ENCODE peak calls at places on chromosomes 3 and 15, in six cellular contexts. One of them, this sample, is unnamed.

GRCh38 chr3:25897019-25897418 is 107.1 kb downstream of the OXSM start:
- DNase-seq in HepG2: peak
- DNase-seq in H1: no peak
- DNase-seq in GM12892: peak
- DNase-seq in GM12878: no peak
- DNase-seq in K562: peak
- DNase-seq in this sample: peak

GRCh38 chr3:51270559-51270958 is 114.5 kb upstream of the MANF start:
- DNase-seq in GM12892: no peak
- DNase-seq in K562: no peak
- DNase-seq in GM12878: no peak
- DNase-seq in H1: no peak
- DNase-seq in HepG2: no peak
- DNase-seq in this sample: no peak

GRCh38 chr15:88250826-88251225 is 5.7 kb downstream of the NTRK3 start:
- DNase-seq in HepG2: no peak
- DNase-seq in H1: no peak
- DNase-seq in GM12878: no peak
- DNase-seq in K562: no peak
- DNase-seq in GM12892: no peak
- DNase-seq in this sample: no peak

GRCh38 chr15:33113666-33114483 is 80.6 kb downstream of the FMN1 start:
- DNase-seq in HepG2: no peak
- DNase-seq in H1: no peak
- DNase-seq in GM12892: no peak
- DNase-seq in K562: no peak
- DNase-seq in GM12878: no peak
- DNase-seq in this sample: no peak

GRCh38 chr3:179653777-179654117 is 907 bp downstream of the USP13 start:
- DNase-seq in GM12878: no peak
- DNase-seq in HepG2: no peak
- DNase-seq in H1: no peak
- DNase-seq in K562: no peak
- DNase-seq in GM12892: no peak
- DNase-seq in this sample: no peak

GRCh38 chr3:69200384-69201068 is 78.1 kb upstream of the LMOD3 start:
- DNase-seq in GM12892: no peak
- DNase-seq in H1: no peak
- DNase-seq in GM12878: no peak
- DNase-seq in K562: no peak
- DNase-seq in HepG2: peak
- DNase-seq in this sample: no peak

GRCh38 chr3:174949523-174949922 is 90.4 kb downstream of the NAALADL2 start:
- DNase-seq in HepG2: no peak
- DNase-seq in GM12878: no peak
- DNase-seq in K562: no peak
- DNase-seq in GM12892: no peak
- DNase-seq in H1: no peak
- DNase-seq in this sample: no peak

GRCh38 chr3:120498947-120499346 is 48.2 kb upstream of the FSTL1 start:
- DNase-seq in GM12892: no peak
- DNase-seq in GM12878: no peak
- DNase-seq in HepG2: no peak
- DNase-seq in H1: no peak
- DNase-seq in K562: no peak
- DNase-seq in this sample: no peak

GRCh38 chr15:76198456-76199105 is 112.7 kb downstream of the ETFA start:
- DNase-seq in HepG2: no peak
- DNase-seq in GM12892: no peak
- DNase-seq in GM12878: no peak
- DNase-seq in H1: no peak
- DNase-seq in K562: no peak
- DNase-seq in this sample: no peak

GRCh38 chr15:44081223-44082013 is 113.7 kb downstream of the FRMD5 start:
- DNase-seq in HepG2: no peak
- DNase-seq in GM12892: no peak
- DNase-seq in GM12878: no peak
- DNase-seq in H1: no peak
- DNase-seq in K562: no peak
- DNase-seq in this sample: no peak

GRCh38 chr3:58646503-58646902 is 20.1 kb downstream of the FAM3D start:
- DNase-seq in GM12878: no peak
- DNase-seq in HepG2: no peak
- DNase-seq in H1: no peak
- DNase-seq in GM12892: no peak
- DNase-seq in K562: no peak
- DNase-seq in this sample: no peak

GRCh38 chr3:128345195-128345594 is 121.5 kb downstream of the DNAJB8 start:
- DNase-seq in HepG2: no peak
- DNase-seq in GM12892: no peak
- DNase-seq in K562: peak
- DNase-seq in GM12878: no peak
- DNase-seq in H1: no peak
- DNase-seq in this sample: no peak

GRCh38 chr3:181705081-181705480 is 6.6 kb upstream of the SOX2 start:
- DNase-seq in GM12878: no peak
- DNase-seq in H1: no peak
- DNase-seq in K562: no peak
- DNase-seq in HepG2: no peak
- DNase-seq in GM12892: no peak
- DNase-seq in this sample: no peak

GRCh38 chr3:125087768-125088391 is 32.1 kb upstream of the HEG1 start:
- DNase-seq in K562: no peak
- DNase-seq in GM12878: no peak
- DNase-seq in H1: no peak
- DNase-seq in GM12892: no peak
- DNase-seq in HepG2: no peak
- DNase-seq in this sample: no peak

GRCh38 chr3:29514170-29514569 is 233.3 kb downstream of the RBMS3 start:
- DNase-seq in GM12892: no peak
- DNase-seq in K562: no peak
- DNase-seq in GM12878: no peak
- DNase-seq in H1: no peak
- DNase-seq in HepG2: no peak
- DNase-seq in this sample: no peak

GRCh38 chr3:36166477-36166876 is 213.8 kb upstream of the STAC start:
- DNase-seq in GM12892: no peak
- DNase-seq in H1: peak
- DNase-seq in K562: no peak
- DNase-seq in HepG2: no peak
- DNase-seq in GM12878: no peak
- DNase-seq in this sample: no peak

GRCh38 chr3:12882336-12883310 is 41.3 kb upstream of the RPL32 start:
- DNase-seq in HepG2: no peak
- DNase-seq in GM12878: no peak
- DNase-seq in H1: no peak
- DNase-seq in GM12892: no peak
- DNase-seq in K562: no peak
- DNase-seq in this sample: no peak

GRCh38 chr3:83934208-83935150 is 1024.3 kb upstream of the CADM2 start:
- DNase-seq in GM12892: no peak
- DNase-seq in K562: no peak
- DNase-seq in HepG2: peak
- DNase-seq in GM12878: peak
- DNase-seq in H1: no peak
- DNase-seq in this sample: no peak

DNA sequence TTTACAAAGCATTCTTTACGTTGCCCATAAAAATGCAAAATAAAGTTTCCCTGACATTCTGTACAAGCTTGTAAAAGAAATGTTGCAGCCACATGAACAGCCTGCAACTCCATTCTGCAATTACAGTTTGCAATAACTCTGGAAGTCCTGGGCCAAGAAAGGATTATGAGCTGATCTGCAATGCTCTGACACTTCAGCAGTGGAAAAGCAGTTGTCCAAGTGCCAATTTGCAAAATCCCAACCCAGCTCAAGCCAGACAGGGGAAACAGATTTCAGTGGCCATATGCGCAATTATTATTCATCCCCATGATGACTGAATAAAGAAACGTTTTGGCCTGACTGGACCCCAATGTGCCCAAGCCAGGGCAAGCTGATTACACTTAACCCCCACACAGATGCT is 322.1 kb downstream of the MEX3B start:
- DNase-seq in HepG2: no peak
- DNase-seq in K562: no peak
- DNase-seq in GM12878: no peak
- DNase-seq in GM12892: no peak
- DNase-seq in H1: no peak
- DNase-seq in this sample: no peak
- TF ChIP-seq TAF1 in HepG2: no peak
- TF ChIP-seq TAF1 in K562: no peak
- TF ChIP-seq TAF1 in GM12878: no peak
- TF ChIP-seq TAF1 in GM12892: no peak
- TF ChIP-seq TAF1 in H1: no peak
- TF ChIP-seq TAF1 in this sample: no peak

DNA sequence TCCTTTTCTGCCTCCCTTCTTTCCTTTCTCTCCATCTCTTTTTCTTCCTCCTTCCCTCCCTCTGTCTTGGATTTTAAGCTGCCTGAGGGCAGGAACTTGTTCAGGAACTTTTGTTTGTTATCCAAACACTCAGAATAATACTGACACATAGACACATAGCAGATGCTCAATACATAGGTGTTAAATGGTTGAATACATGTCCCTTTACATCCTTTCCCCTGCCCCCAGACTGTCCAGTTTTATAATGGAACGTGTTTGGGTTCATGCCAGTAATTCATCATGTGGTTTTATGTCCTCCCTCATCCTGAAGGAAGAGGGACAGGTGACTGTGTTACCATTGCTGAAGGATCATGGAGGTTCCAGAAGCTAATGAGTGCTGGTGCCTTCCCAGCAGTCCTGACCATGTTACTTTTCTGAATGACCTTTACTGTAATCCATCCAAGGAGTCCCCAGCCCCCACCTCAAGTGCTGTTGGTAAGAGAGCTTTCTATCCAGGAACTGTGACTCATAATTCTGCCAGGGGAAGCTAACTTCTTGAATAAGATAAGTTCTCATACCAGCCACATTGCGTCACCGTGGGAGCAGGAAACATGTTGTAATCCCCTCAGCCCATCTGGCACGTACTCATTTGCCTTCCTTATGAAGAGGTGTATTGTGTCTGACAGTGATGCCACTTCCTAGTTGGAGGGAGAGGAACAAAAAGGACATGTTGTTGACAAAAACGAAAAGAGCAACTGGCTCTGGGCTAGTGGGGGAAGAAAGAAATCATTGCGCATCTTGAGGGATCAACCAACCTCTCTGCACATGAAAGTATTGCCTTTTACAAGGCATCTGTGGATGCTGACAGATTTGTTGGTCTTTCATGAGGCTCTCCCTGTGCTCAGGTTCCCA is 52.4 kb downstream of the IL1RAP start:
- DNase-seq in GM12878: no peak
- DNase-seq in HepG2: peak
- DNase-seq in H1: no peak
- DNase-seq in K562: no peak
- DNase-seq in GM12892: no peak
- DNase-seq in this sample: no peak
- TF ChIP-seq POLR2A in GM12878: no peak
- TF ChIP-seq POLR2A in HepG2: no peak
- TF ChIP-seq POLR2A in H1: no peak
- TF ChIP-seq POLR2A in K562: no peak
- TF ChIP-seq POLR2A in GM12892: no peak
- TF ChIP-seq POLR2A in this sample: no peak

GRCh38 chr3:129559565-129560079 is 16.6 kb downstream of the H1-8 start:
- DNase-seq in GM12892: no peak
- DNase-seq in K562: no peak
- DNase-seq in H1: no peak
- DNase-seq in GM12878: no peak
- DNase-seq in HepG2: no peak
- DNase-seq in this sample: no peak

GRCh38 chr3:129562803-129563202 is 19.8 kb downstream of the H1-8 start:
- DNase-seq in K562: no peak
- DNase-seq in H1: no peak
- DNase-seq in HepG2: no peak
- DNase-seq in GM12878: no peak
- DNase-seq in GM12892: no peak
- DNase-seq in this sample: no peak

GRCh38 chr3:129560269-129560787 is 17.4 kb downstream of the H1-8 start:
- DNase-seq in H1: no peak
- DNase-seq in HepG2: no peak
- DNase-seq in K562: peak
- DNase-seq in GM12892: no peak
- DNase-seq in GM12878: no peak
- DNase-seq in this sample: no peak

GRCh38 chr3:129561619-129562248 is 18.8 kb downstream of the H1-8 start:
- DNase-seq in GM12878: no peak
- DNase-seq in GM12892: no peak
- DNase-seq in K562: no peak
- DNase-seq in H1: no peak
- DNase-seq in HepG2: no peak
- DNase-seq in this sample: no peak

DNA sequence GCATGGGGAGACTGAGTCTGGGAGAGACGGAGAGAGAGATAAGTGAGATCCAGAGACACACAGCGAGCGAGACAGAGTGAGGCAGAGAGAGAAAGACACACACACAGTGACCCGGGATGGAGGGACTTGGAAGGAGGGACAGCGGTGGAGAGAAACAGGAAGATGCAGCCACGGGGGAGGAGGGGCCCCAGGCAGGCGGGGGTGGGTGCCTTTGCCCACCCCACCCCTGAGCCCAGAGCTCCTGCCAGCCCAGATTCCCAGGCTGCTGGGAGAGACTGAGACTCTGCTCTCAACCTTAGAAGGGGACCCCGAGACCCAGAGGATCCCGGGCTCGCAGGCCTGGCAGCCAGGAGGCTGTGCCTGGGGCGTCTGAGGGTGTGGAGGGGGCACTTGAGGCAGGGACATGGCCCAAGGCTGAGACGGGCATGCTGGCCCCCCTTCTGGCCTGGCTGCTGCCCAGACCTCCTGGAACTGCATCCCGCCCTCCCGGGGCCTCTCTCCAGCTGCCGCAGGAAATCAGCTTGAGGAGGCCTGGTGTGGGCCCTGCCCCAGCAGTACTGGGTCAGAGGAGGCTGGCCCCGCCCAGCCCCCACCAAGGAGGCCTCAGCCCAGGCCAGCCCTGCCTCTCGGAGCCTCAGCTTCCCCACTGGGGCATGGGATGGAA is 18.1 kb downstream of the H1-8 start:
- DNase-seq in K562: no peak
- DNase-seq in GM12878: no peak
- DNase-seq in HepG2: no peak
- DNase-seq in H1: no peak
- DNase-seq in GM12892: no peak
- DNase-seq in this sample: no peak
- TF ChIP-seq POLR2AphosphoS5 in K562: no peak
- TF ChIP-seq POLR2AphosphoS5 in GM12878: no peak
- TF ChIP-seq POLR2AphosphoS5 in HepG2: no peak
- TF ChIP-seq POLR2AphosphoS5 in H1: no peak
- TF ChIP-seq POLR2AphosphoS5 in GM12892: no peak
- TF ChIP-seq POLR2AphosphoS5 in this sample: no peak

DNA sequence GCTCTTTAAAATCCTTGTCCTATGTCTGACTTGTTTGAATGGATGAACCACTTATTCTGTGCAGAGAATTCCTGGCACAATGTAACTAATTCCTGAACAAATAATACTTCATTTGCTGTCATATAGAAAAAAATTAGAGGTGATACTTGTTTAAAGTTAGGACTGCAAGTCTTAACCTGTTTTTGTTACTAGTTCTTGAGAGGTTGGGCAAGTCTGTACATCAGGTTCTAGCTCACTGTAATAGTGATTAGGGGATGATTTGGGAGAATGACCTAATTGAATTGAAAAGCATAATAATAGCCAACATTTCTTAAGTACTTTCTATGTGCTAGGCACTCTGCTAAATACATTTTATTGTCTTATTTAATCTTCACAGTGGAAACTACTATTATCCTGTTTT is 49.3 kb downstream of the GMPS start:
- DNase-seq in H1: no peak
- DNase-seq in K562: no peak
- DNase-seq in HepG2: no peak
- DNase-seq in GM12878: no peak
- DNase-seq in GM12892: no peak
- DNase-seq in this sample: no peak
- TF ChIP-seq TAF1 in H1: no peak
- TF ChIP-seq TAF1 in K562: no peak
- TF ChIP-seq TAF1 in HepG2: no peak
- TF ChIP-seq TAF1 in GM12878: no peak
- TF ChIP-seq TAF1 in GM12892: no peak
- TF ChIP-seq TAF1 in this sample: no peak